ENCODE peak calls at places on chromosomes 16 and 17, in nine cellular contexts. J, O, E, X, H, P, Y, Q and D are unnamed samples.

GRCh38 chr17:31357831-31358400 is 33.6 kb upstream of the RAB11FIP4 start:
- DNase-seq in X (no peak), O (no peak), Y (no peak), E (no peak), H (no peak), J (no peak), P (no peak), Q (no peak), D (no peak)

GRCh38 chr16:85289760-85290625 is 177.7 kb upstream of the CIBAR2 start:
- DNase-seq in J (no peak), E (no peak), H (no peak), X (no peak), Y (no peak), Q (no peak), O (no peak), P (no peak), D (no peak)

GRCh38 chr16:52469775-52470174 is 77.2 kb downstream of the TOX3 start:
- DNase-seq in Q (no peak), X (peak; percentile 54), P (peak; percentile 13), H (peak; percentile 33), J (no peak), Y (no peak), O (no peak), E (no peak), D (no peak)

GRCh38 chr17:79620207-79621038 is 9.6 kb upstream of the RBFOX3 start:
- DNase-seq in P (no peak), H (no peak), X (no peak), O (peak; percentile 5), J (no peak), E (no peak), Y (no peak), Q (peak; percentile 21), D (no peak)

GRCh38 chr17:9842057-9842758 is 16.5 kb downstream of the GLP2R start:
- DNase-seq in H (no peak), E (no peak), J (no peak), P (no peak), Q (no peak), X (no peak), O (no peak), Y (no peak), D (no peak)

GRCh38 chr16:2178321-2179106 is 17.9 kb downstream of the CASKIN1 start:
- DNase-seq in H (no peak), J (peak; percentile 17), Y (peak; percentile 61), Q (peak; percentile 73), O (no peak), X (peak; percentile 89), P (no peak), E (no peak), D (peak; percentile 33)

GRCh38 chr16:11100239-11100750 is 155.7 kb downstream of the SOCS1 start:
- DNase-seq in Q (peak; percentile 41), J (no peak), E (no peak), X (peak; percentile 68), O (no peak), Y (peak; percentile 32), P (no peak), H (no peak), D (no peak)

GRCh38 chr17:77887110-77887463 is 71.4 kb upstream of the TNRC6C start:
- DNase-seq in O (no peak), J (no peak), Q (no peak), X (no peak), P (no peak), H (no peak), Y (no peak), E (no peak), D (no peak)

GRCh38 chr16:14193316-14193871 is 122.3 kb downstream of the MRTFB start:
- DNase-seq in E (no peak), X (peak; percentile 27), P (no peak), O (no peak), H (no peak), J (no peak), Q (no peak), Y (no peak), D (peak; percentile 12)

GRCh38 chr17:72121164-72122001 is 563 bp downstream of the SOX9 start:
- DNase-seq in H (peak; percentile 53), O (no peak), J (no peak), Y (peak; percentile 67), X (peak; percentile 66), Q (no peak), P (peak; percentile 42), E (no peak), D (no peak)

GRCh38 chr16:78240459-78241222 is 141.2 kb downstream of the WWOX start:
- DNase-seq in Y (no peak), H (peak; percentile 75), J (no peak), X (peak; percentile 42), P (peak; percentile 35), E (no peak), O (no peak), Q (no peak), D (no peak)

GRCh38 chr17:64441772-64442549 is 7.0 kb upstream of the MILR1 start:
- DNase-seq in O (no peak), Q (no peak), E (no peak), J (no peak), X (no peak), Y (no peak), H (no peak), P (no peak), D (peak; percentile 5)

GRCh38 chr17:32298721-32299578 is 33.3 kb downstream of the RHBDL3 start:
- DNase-seq in H (no peak), X (no peak), J (no peak), P (no peak), O (peak; percentile 76), Q (no peak), E (no peak), Y (no peak), D (no peak)

GRCh38 chr17:3802461-3803307 is 1.7 kb upstream of the ITGAE start:
- DNase-seq in Q (no peak), H (no peak), P (no peak), E (no peak), Y (no peak), O (no peak), J (no peak), X (no peak), D (no peak)

GRCh38 chr16:74280448-74280847 is 16.2 kb upstream of the PSMD7 start:
- DNase-seq in X (no peak), J (no peak), P (no peak), H (no peak), E (no peak), O (no peak), Q (peak; percentile 25), Y (no peak), D (no peak)

GRCh38 chr16:88494335-88495154 is 41.5 kb downstream of the ZFPM1 start:
- DNase-seq in Y (no peak), O (peak; percentile 50), H (no peak), J (no peak), E (no peak), X (no peak), P (no peak), Q (no peak), D (no peak)

GRCh38 chr17:41687828-41688640 is 651 bp upstream of the EIF1 start:
- DNase-seq in X (peak; percentile 46), H (peak; percentile 88), O (peak; percentile 32), Q (peak; percentile 65), E (no peak), P (peak; percentile 37), Y (no peak), J (peak; percentile 38), D (peak; percentile 49)

GRCh38 chr16:3259097-3259496 is 2.7 kb upstream of the MEFV start:
- DNase-seq in Q (no peak), O (no peak), P (no peak), H (no peak), E (no peak), Y (no peak), J (no peak), X (no peak), D (no peak)

GRCh38 chr17:70661342-70662222 is 492.2 kb downstream of the KCNJ2 start:
- DNase-seq in H (peak; percentile 10), O (no peak), X (no peak), Y (no peak), E (no peak), Q (no peak), P (no peak), J (no peak), D (no peak)

GRCh38 chr17:32971171-32971570 is 20.5 kb upstream of the SPACA3 start:
- DNase-seq in H (no peak), P (no peak), O (no peak), Y (no peak), E (no peak), J (no peak), Q (peak; percentile 82), X (no peak), D (no peak)